ENCODE peak calls at places on chromosomes 4 and X, in six cellular contexts. S, Z, F, M, K and T are unnamed samples.
A peak's percentile ranks its signal among the peaks of the same experiment; 100 is the strongest.

GRCh38 chr4:138522366-138522765 is 280.2 kb upstream of the SLC7A11 start:
- DNase-seq in S (no peak), Z (no peak), F (peak; percentile 31), M (no peak), K (peak; percentile 40), T (peak; percentile 13)

GRCh38 chr4:75545526-75545925 is 10.3 kb upstream of the ODAPH start:
- DNase-seq in S (no peak), Z (no peak), F (no peak), M (no peak), K (peak; percentile 65), T (no peak)

GRCh38 chrX:136816970-136817369 is 36.2 kb upstream of the ARHGEF6 start:
- DNase-seq in S (no peak), Z (no peak), F (no peak), M (no peak), K (peak; percentile 47), T (no peak)

GRCh38 chrX:106649523-106650428 is 38.0 kb downstream of the RADX start:
- DNase-seq in S (no peak), Z (no peak), F (no peak), M (no peak), K (no peak), T (no peak)

GRCh38 chr4:56871357-56871993 is 36.2 kb upstream of the REST start:
- DNase-seq in S (no peak), Z (no peak), F (peak; percentile 67), M (no peak), K (no peak), T (no peak)

GRCh38 chrX:27575565-27575964 is 14.6 kb upstream of the DCAF8L2 start:
- DNase-seq in S (no peak), Z (no peak), F (no peak), M (no peak), K (peak; percentile 54), T (no peak)

GRCh38 chr4:148790691-148791090 is 348.5 kb upstream of the NR3C2 start:
- DNase-seq in S (no peak), Z (no peak), F (no peak), M (no peak), K (peak; percentile 94), T (no peak)

GRCh38 chrX:149630681-149631292 is 805 bp downstream of the TMEM185A start:
- DNase-seq in S (no peak), Z (no peak), F (no peak), M (no peak), K (peak; percentile 55), T (peak; percentile 5)

GRCh38 chr4:33063238-33063637 is 2343.1 kb downstream of the PCDH7 start:
- DNase-seq in S (no peak), Z (no peak), F (no peak), M (no peak), K (peak; percentile 54), T (no peak)

GRCh38 chr4:15897577-15897976 is 41.0 kb downstream of the FGFBP1 start:
- DNase-seq in S (no peak), Z (no peak), F (no peak), M (no peak), K (no peak), T (no peak)

GRCh38 chr4:6917445-6918241 is 8.0 kb downstream of the TBC1D14 start:
- DNase-seq in S (peak; percentile 91), Z (no peak), F (peak; percentile 59), M (no peak), K (no peak), T (no peak)

GRCh38 chrX:133513116-133513515 is 97.8 kb upstream of the GPC4 start:
- DNase-seq in S (no peak), Z (no peak), F (no peak), M (no peak), K (no peak), T (no peak)

GRCh38 chr4:184446132-184446531 is 28.2 kb downstream of the IRF2 start:
- DNase-seq in S (no peak), Z (no peak), F (no peak), M (no peak), K (no peak), T (no peak)

GRCh38 chrX:47658684-47659515 is at the start of gene UXT:
- DNase-seq in S (peak; percentile 95), Z (peak; percentile 95), F (peak; percentile 96), M (peak; percentile 96), K (peak; percentile 94), T (peak; percentile 85)

GRCh38 chr4:52963976-52964375 is 101.9 kb downstream of the RASL11B start:
- DNase-seq in S (no peak), Z (no peak), F (no peak), M (no peak), K (no peak), T (no peak)

GRCh38 chrX:37349131-37350033 is at the start of gene PRRG1:
- DNase-seq in S (peak; percentile 89), Z (peak; percentile 92), F (peak; percentile 91), M (peak; percentile 79), K (peak; percentile 83), T (peak; percentile 73)

DNA sequence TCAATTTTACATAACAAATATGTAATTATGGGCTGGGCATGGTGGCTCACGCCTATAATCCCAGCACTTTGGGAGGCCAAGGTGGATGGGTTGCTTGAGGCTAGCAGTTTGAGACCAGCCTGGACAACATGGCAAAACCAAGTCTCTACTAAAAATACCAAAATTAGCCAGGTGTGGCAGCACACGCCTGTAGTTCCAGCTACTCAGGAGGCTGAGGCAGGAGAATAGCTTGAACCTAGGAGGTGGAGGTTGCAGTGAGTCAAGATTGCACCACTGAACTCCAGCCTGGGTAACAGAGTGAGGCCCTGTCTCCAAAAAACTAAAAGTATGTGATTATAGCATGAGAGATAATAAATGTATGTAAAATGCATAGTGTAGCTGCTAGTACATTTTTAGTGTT is 229.0 kb downstream of the PPARGC1A start:
- DNase-seq in S (no peak), Z (no peak), F (no peak), M (no peak), K (no peak), T (no peak)
- TF ChIP-seq CTCF in S (no peak), Z (no peak), F (no peak), M (no peak), K (no peak), T (no peak)

GRCh38 chr4:84878541-84878940 is 87.9 kb downstream of the WDFY3 start:
- DNase-seq in S (no peak), Z (no peak), F (no peak), M (no peak), K (peak; percentile 31), T (no peak)

GRCh38 chr4:84878090-84878489 is 88.4 kb downstream of the WDFY3 start:
- DNase-seq in S (no peak), Z (no peak), F (no peak), M (no peak), K (peak; percentile 89), T (peak; percentile 36)

GRCh38 chr4:84875636-84876371 is 90.7 kb downstream of the WDFY3 start:
- DNase-seq in S (no peak), Z (no peak), F (no peak), M (no peak), K (peak; percentile 21), T (no peak)

GRCh38 chr4:84879651-84880200 is 86.8 kb downstream of the WDFY3 start:
- DNase-seq in S (no peak), Z (no peak), F (no peak), M (no peak), K (peak; percentile 33), T (no peak)

DNA sequence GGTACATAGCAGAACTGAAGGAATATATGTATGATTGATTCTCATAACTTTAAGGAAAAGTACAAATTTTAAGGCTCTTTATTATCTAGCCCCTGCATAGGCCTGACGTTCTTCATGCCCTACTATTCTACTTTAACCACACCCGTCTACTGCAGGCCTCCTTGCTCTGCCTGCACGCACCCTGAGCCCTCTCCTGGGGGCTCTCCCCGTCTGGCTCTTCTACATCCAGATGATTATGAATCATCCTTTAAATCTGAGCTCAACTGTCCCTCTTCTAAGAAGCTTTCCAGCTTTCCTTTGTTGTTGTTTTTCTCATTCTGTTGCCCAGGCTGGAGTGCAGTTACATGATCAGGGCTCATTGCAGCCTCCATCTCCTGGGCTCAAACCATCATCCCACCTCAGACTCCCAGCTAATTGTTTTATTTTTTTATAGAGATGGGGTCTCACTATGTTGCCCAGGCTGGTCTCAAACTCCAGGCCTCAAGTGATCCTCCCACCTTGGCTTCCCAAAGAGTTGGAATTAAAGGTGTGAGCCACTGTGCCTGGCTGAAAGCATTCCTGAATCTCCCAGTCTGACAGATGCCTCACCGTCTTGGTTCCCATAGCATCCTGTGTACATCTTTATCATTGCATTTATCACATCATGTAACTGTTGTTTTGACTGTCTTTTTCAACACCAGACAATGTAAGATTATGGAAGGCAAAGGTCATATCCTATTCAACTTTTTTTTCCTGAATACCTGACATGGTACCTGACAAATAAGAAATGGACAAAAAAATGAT is 89.2 kb downstream of the WDFY3 start:
- DNase-seq in S (no peak), Z (no peak), F (no peak), M (no peak), K (no peak), T (no peak)
- H3K27ac ChIP-seq in S (no peak overlapping the region), Z (no peak overlapping the region), F (no peak overlapping the region), M (no peak overlapping the region), K (no peak overlapping the region), T (no peak overlapping the region)

GRCh38 chr4:158835456-158836369 is 66.9 kb downstream of the FNIP2 start:
- DNase-seq in S (no peak), Z (no peak), F (peak; percentile 43), M (no peak), K (no peak), T (no peak)
- TF ChIP-seq CTCF in S (no peak), Z (no peak), F (no peak), M (no peak), K (no peak), T (no peak)

GRCh38 chrX:145923376-145923775 is 105.7 kb downstream of the SLITRK2 start:
- DNase-seq in S (no peak), Z (no peak), F (peak; percentile 43), M (no peak), K (no peak), T (no peak)
- H3K27ac ChIP-seq in S (no peak overlapping the region), Z (no peak overlapping the region), F (no peak overlapping the region), M (no peak overlapping the region), K (no peak overlapping the region), T (no peak overlapping the region)

DNA sequence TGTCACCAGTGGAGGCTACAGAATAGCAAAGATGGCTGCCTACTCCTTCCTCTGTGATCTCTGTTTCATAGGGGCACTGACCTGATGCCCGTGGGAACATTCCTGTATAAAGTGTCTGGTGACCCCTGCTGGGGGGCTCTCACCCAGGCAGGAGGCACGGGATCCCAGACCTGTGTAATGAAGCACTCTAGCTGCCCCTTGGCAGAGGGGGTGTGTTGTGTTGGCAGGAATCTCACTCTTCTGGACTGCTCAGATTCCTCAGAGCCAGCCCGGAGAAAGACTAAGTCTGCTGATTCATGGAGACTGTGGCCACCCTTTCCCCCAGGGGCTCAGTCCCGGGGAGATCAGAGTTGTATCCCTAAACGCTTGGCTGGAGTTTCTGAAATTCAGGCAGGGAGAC is 648.3 kb downstream of the SPRY1 start:
- DNase-seq in S (no peak), Z (no peak), F (no peak), M (no peak), K (no peak), T (no peak)
- TF ChIP-seq CTCF in S (no peak), Z (no peak), F (no peak), M (no peak), K (no peak), T (no peak)